ENCODE peak calls at places on chromosomes 16 and 17, in ten cellular contexts. One of them, this sample, is unnamed.

GRCh38 chr17:18219016-18219415 is 6.4 kb upstream of the LLGL1 start:
- DNase-seq in thoracic aorta: no peak
- DNase-seq in fibroblast of lung: peak
- DNase-seq in fibroblast of pulmonary artery: peak
- DNase-seq in brain microvascular endothelial cell: peak
- DNase-seq in colonic mucosa: no peak
- DNase-seq in fibroblast of the aortic adventitia: peak
- DNase-seq in MCF 10A: no peak
- DNase-seq in astrocyte of the spinal cord: peak
- DNase-seq in stomach: peak
- DNase-seq in this sample: peak

GRCh38 chr16:24568392-24568791 is 29.0 kb downstream of the RBBP6 start:
- DNase-seq in thoracic aorta: no peak
- DNase-seq in fibroblast of lung: peak
- DNase-seq in fibroblast of pulmonary artery: peak
- DNase-seq in brain microvascular endothelial cell: no peak
- DNase-seq in colonic mucosa: no peak
- DNase-seq in fibroblast of the aortic adventitia: peak
- DNase-seq in MCF 10A: peak
- DNase-seq in astrocyte of the spinal cord: peak
- DNase-seq in stomach: no peak
- DNase-seq in this sample: no peak

GRCh38 chr17:7328840-7329359 is at the start of gene NEURL4:
- DNase-seq in thoracic aorta: no peak
- DNase-seq in fibroblast of lung: no peak
- DNase-seq in fibroblast of pulmonary artery: no peak
- DNase-seq in brain microvascular endothelial cell: peak
- DNase-seq in colonic mucosa: no peak
- DNase-seq in fibroblast of the aortic adventitia: no peak
- DNase-seq in MCF 10A: no peak
- DNase-seq in astrocyte of the spinal cord: no peak
- DNase-seq in stomach: no peak
- DNase-seq in this sample: no peak

GRCh38 chr17:68302066-68302564 is 10.8 kb downstream of the ARSG start:
- DNase-seq in thoracic aorta: no peak
- DNase-seq in fibroblast of lung: peak
- DNase-seq in fibroblast of pulmonary artery: peak
- DNase-seq in brain microvascular endothelial cell: peak
- DNase-seq in colonic mucosa: no peak
- DNase-seq in fibroblast of the aortic adventitia: peak
- DNase-seq in MCF 10A: no peak
- DNase-seq in astrocyte of the spinal cord: peak
- DNase-seq in stomach: no peak
- DNase-seq in this sample: no peak

GRCh38 chr16:87145181-87146176 is 171.7 kb downstream of the C16orf95 start:
- DNase-seq in thoracic aorta: no peak
- DNase-seq in fibroblast of lung: peak
- DNase-seq in fibroblast of pulmonary artery: peak
- DNase-seq in brain microvascular endothelial cell: peak
- DNase-seq in colonic mucosa: no peak
- DNase-seq in fibroblast of the aortic adventitia: peak
- DNase-seq in MCF 10A: peak
- DNase-seq in astrocyte of the spinal cord: peak
- DNase-seq in stomach: no peak
- DNase-seq in this sample: peak

GRCh38 chr17:82780195-82780594 is 28.3 kb downstream of the TBCD start:
- DNase-seq in thoracic aorta: no peak
- DNase-seq in fibroblast of lung: no peak
- DNase-seq in fibroblast of pulmonary artery: no peak
- DNase-seq in brain microvascular endothelial cell: peak
- DNase-seq in colonic mucosa: no peak
- DNase-seq in fibroblast of the aortic adventitia: no peak
- DNase-seq in MCF 10A: no peak
- DNase-seq in astrocyte of the spinal cord: no peak
- DNase-seq in stomach: no peak
- DNase-seq in this sample: no peak

GRCh38 chr16:4272114-4272954 is 489 bp downstream of the TFAP4 start:
- DNase-seq in thoracic aorta: no peak
- DNase-seq in fibroblast of lung: peak
- DNase-seq in fibroblast of pulmonary artery: no peak
- DNase-seq in brain microvascular endothelial cell: no peak
- DNase-seq in colonic mucosa: peak
- DNase-seq in fibroblast of the aortic adventitia: no peak
- DNase-seq in MCF 10A: peak
- DNase-seq in astrocyte of the spinal cord: peak
- DNase-seq in stomach: peak
- DNase-seq in this sample: no peak

GRCh38 chr16:85926370-85926769 is 27.4 kb downstream of the IRF8 start:
- DNase-seq in thoracic aorta: no peak
- DNase-seq in fibroblast of lung: no peak
- DNase-seq in fibroblast of pulmonary artery: no peak
- DNase-seq in brain microvascular endothelial cell: no peak
- DNase-seq in colonic mucosa: no peak
- DNase-seq in fibroblast of the aortic adventitia: no peak
- DNase-seq in MCF 10A: no peak
- DNase-seq in astrocyte of the spinal cord: no peak
- DNase-seq in stomach: no peak
- DNase-seq in this sample: no peak

GRCh38 chr17:64139542-64139941 is 9.6 kb upstream of the ERN1 start:
- DNase-seq in thoracic aorta: no peak
- DNase-seq in fibroblast of lung: no peak
- DNase-seq in fibroblast of pulmonary artery: no peak
- DNase-seq in brain microvascular endothelial cell: no peak
- DNase-seq in colonic mucosa: no peak
- DNase-seq in fibroblast of the aortic adventitia: no peak
- DNase-seq in MCF 10A: no peak
- DNase-seq in astrocyte of the spinal cord: no peak
- DNase-seq in stomach: no peak
- DNase-seq in this sample: no peak

GRCh38 chr16:17348042-17348783 is 122.5 kb downstream of the XYLT1 start:
- DNase-seq in thoracic aorta: no peak
- DNase-seq in fibroblast of lung: no peak
- DNase-seq in fibroblast of pulmonary artery: no peak
- DNase-seq in brain microvascular endothelial cell: no peak
- DNase-seq in colonic mucosa: no peak
- DNase-seq in fibroblast of the aortic adventitia: no peak
- DNase-seq in MCF 10A: no peak
- DNase-seq in astrocyte of the spinal cord: no peak
- DNase-seq in stomach: no peak
- DNase-seq in this sample: no peak

GRCh38 chr17:74491645-74492044 is 25.2 kb downstream of the CD300A start:
- DNase-seq in thoracic aorta: no peak
- DNase-seq in fibroblast of lung: no peak
- DNase-seq in fibroblast of pulmonary artery: no peak
- DNase-seq in brain microvascular endothelial cell: no peak
- DNase-seq in colonic mucosa: no peak
- DNase-seq in fibroblast of the aortic adventitia: no peak
- DNase-seq in MCF 10A: no peak
- DNase-seq in astrocyte of the spinal cord: no peak
- DNase-seq in stomach: no peak
- DNase-seq in this sample: no peak

GRCh38 chr16:89115216-89115949 is 21.7 kb downstream of the ACSF3 start:
- DNase-seq in thoracic aorta: no peak
- DNase-seq in fibroblast of lung: peak
- DNase-seq in fibroblast of pulmonary artery: peak
- DNase-seq in brain microvascular endothelial cell: peak
- DNase-seq in colonic mucosa: peak
- DNase-seq in fibroblast of the aortic adventitia: no peak
- DNase-seq in MCF 10A: no peak
- DNase-seq in astrocyte of the spinal cord: peak
- DNase-seq in stomach: peak
- DNase-seq in this sample: no peak

DNA sequence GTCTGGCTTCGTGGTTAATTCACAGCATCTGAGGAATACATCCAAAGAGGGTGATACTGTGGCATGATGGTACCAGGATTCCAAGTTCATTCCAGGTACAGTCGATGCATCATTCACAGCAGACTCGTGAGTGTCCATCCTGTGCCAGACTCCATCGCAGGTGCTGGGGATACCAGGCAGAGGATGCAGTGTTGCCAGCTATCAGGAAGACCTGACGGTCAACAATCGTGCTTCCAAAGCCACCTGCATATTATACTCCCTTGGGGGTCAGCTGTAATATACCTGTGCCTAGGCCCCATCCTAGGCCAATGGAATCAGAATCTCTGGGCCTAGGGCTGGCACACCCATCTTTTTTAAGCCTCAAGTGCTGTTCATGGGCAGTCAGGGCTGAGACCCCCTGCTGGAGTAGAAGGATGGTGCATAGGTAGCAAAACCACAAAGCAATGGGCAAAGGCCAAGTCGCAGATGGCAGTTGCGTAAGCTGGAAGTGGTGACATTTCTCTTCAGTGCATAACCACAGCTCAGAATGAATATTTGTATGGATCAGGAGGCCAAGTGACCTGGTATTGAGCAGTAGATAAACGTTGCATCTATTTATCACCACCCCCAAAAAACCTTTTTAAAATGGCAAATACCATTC is 42.9 kb upstream of the C16orf78 start:
- DNase-seq in thoracic aorta: no peak
- DNase-seq in fibroblast of lung: no peak
- DNase-seq in fibroblast of pulmonary artery: no peak
- DNase-seq in brain microvascular endothelial cell: no peak
- DNase-seq in colonic mucosa: no peak
- DNase-seq in fibroblast of the aortic adventitia: no peak
- DNase-seq in MCF 10A: no peak
- DNase-seq in astrocyte of the spinal cord: no peak
- DNase-seq in stomach: no peak
- DNase-seq in this sample: no peak
- TF ChIP-seq CTCF in thoracic aorta: no peak
- TF ChIP-seq CTCF in fibroblast of lung: no peak
- TF ChIP-seq CTCF in fibroblast of pulmonary artery: no peak
- TF ChIP-seq CTCF in brain microvascular endothelial cell: no peak
- TF ChIP-seq CTCF in colonic mucosa: no peak
- TF ChIP-seq CTCF in fibroblast of the aortic adventitia: no peak
- TF ChIP-seq CTCF in MCF 10A: no peak
- TF ChIP-seq CTCF in astrocyte of the spinal cord: no peak
- TF ChIP-seq CTCF in stomach: no peak
- TF ChIP-seq CTCF in this sample: no peak

GRCh38 chr17:14107889-14108288 is 38.6 kb downstream of the COX10 start:
- DNase-seq in thoracic aorta: no peak
- DNase-seq in fibroblast of lung: peak
- DNase-seq in fibroblast of pulmonary artery: no peak
- DNase-seq in brain microvascular endothelial cell: no peak
- DNase-seq in colonic mucosa: no peak
- DNase-seq in fibroblast of the aortic adventitia: no peak
- DNase-seq in MCF 10A: no peak
- DNase-seq in astrocyte of the spinal cord: no peak
- DNase-seq in stomach: no peak
- DNase-seq in this sample: no peak

GRCh38 chr17:14113137-14113536 is 43.8 kb downstream of the COX10 start:
- DNase-seq in thoracic aorta: no peak
- DNase-seq in fibroblast of lung: no peak
- DNase-seq in fibroblast of pulmonary artery: no peak
- DNase-seq in brain microvascular endothelial cell: no peak
- DNase-seq in colonic mucosa: no peak
- DNase-seq in fibroblast of the aortic adventitia: no peak
- DNase-seq in MCF 10A: no peak
- DNase-seq in astrocyte of the spinal cord: no peak
- DNase-seq in stomach: no peak
- DNase-seq in this sample: no peak

GRCh38 chr17:14116263-14117024 is 47.1 kb downstream of the COX10 start:
- DNase-seq in thoracic aorta: no peak
- DNase-seq in fibroblast of lung: no peak
- DNase-seq in fibroblast of pulmonary artery: no peak
- DNase-seq in brain microvascular endothelial cell: no peak
- DNase-seq in colonic mucosa: no peak
- DNase-seq in fibroblast of the aortic adventitia: no peak
- DNase-seq in MCF 10A: no peak
- DNase-seq in astrocyte of the spinal cord: no peak
- DNase-seq in stomach: no peak
- DNase-seq in this sample: no peak

GRCh38 chr17:14112407-14112806 is 43.1 kb downstream of the COX10 start:
- DNase-seq in thoracic aorta: no peak
- DNase-seq in fibroblast of lung: no peak
- DNase-seq in fibroblast of pulmonary artery: no peak
- DNase-seq in brain microvascular endothelial cell: no peak
- DNase-seq in colonic mucosa: no peak
- DNase-seq in fibroblast of the aortic adventitia: no peak
- DNase-seq in MCF 10A: no peak
- DNase-seq in astrocyte of the spinal cord: no peak
- DNase-seq in stomach: no peak
- DNase-seq in this sample: no peak
- TF ChIP-seq CTCF in thoracic aorta: no peak
- TF ChIP-seq CTCF in fibroblast of lung: no peak
- TF ChIP-seq CTCF in fibroblast of pulmonary artery: no peak
- TF ChIP-seq CTCF in brain microvascular endothelial cell: no peak
- TF ChIP-seq CTCF in colonic mucosa: no peak
- TF ChIP-seq CTCF in fibroblast of the aortic adventitia: no peak
- TF ChIP-seq CTCF in MCF 10A: no peak
- TF ChIP-seq CTCF in astrocyte of the spinal cord: no peak
- TF ChIP-seq CTCF in stomach: no peak
- TF ChIP-seq CTCF in this sample: no peak

DNA sequence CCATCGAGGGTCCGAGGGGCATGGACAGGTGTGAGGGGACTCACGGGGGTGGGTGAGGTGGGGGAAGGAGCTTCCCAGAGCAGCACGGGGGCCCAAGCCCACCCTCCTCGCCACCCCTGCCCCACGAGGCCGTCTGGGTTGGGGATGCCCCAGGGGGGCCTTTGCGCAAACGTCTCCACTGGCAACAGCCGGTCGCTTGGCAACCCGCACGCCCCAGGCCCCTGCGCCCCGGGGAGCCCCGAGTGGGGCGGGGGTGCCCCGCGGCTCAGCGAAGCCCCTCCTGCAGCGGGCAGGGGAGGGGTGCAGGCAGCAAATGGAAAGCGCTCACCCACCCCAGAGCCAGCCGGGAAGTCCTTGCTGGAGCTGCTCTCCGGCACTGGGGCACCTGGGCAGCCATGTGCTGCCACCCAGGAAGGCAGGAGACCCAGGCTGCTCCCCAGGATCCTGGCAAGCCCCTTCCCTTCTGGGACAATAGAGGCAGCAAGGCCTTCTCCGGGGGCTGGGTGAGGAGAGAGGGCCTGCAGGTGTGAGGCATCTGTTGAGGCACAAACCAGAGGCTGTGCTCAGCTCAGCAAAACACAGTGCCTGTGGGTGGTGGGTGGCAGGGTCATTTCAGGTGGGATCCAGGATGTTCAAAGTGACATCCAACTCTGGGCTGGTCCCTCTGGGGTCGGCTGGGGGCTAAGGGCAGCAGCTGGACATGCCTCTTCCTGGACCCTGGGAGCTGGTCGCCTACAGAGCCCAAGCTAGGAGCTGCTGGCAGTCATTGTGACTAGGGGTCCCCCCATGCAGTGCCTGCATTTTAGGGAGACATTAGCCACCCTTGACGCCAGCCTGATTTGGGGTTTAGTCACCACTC is 80.9 kb upstream of the CBX4 start:
- DNase-seq in thoracic aorta: no peak
- DNase-seq in fibroblast of lung: no peak
- DNase-seq in fibroblast of pulmonary artery: no peak
- DNase-seq in brain microvascular endothelial cell: no peak
- DNase-seq in colonic mucosa: no peak
- DNase-seq in fibroblast of the aortic adventitia: no peak
- DNase-seq in MCF 10A: no peak
- DNase-seq in astrocyte of the spinal cord: no peak
- DNase-seq in stomach: no peak
- DNase-seq in this sample: no peak
- TF ChIP-seq CTCF in thoracic aorta: no peak
- TF ChIP-seq CTCF in fibroblast of lung: no peak
- TF ChIP-seq CTCF in fibroblast of pulmonary artery: no peak
- TF ChIP-seq CTCF in brain microvascular endothelial cell: no peak
- TF ChIP-seq CTCF in colonic mucosa: no peak
- TF ChIP-seq CTCF in fibroblast of the aortic adventitia: no peak
- TF ChIP-seq CTCF in MCF 10A: no peak
- TF ChIP-seq CTCF in astrocyte of the spinal cord: no peak
- TF ChIP-seq CTCF in stomach: no peak
- TF ChIP-seq CTCF in this sample: no peak

GRCh38 chr17:81345211-81346089 is 49.8 kb upstream of the BAHCC1 start:
- DNase-seq in thoracic aorta: peak
- DNase-seq in fibroblast of lung: peak
- DNase-seq in fibroblast of pulmonary artery: peak
- DNase-seq in brain microvascular endothelial cell: peak
- DNase-seq in colonic mucosa: peak
- DNase-seq in fibroblast of the aortic adventitia: peak
- DNase-seq in MCF 10A: peak
- DNase-seq in astrocyte of the spinal cord: peak
- DNase-seq in stomach: peak
- DNase-seq in this sample: peak
- TF ChIP-seq CTCF in thoracic aorta: peak
- TF ChIP-seq CTCF in fibroblast of lung: no peak
- TF ChIP-seq CTCF in fibroblast of pulmonary artery: no peak
- TF ChIP-seq CTCF in brain microvascular endothelial cell: peak
- TF ChIP-seq CTCF in colonic mucosa: no peak
- TF ChIP-seq CTCF in fibroblast of the aortic adventitia: peak
- TF ChIP-seq CTCF in MCF 10A: peak
- TF ChIP-seq CTCF in astrocyte of the spinal cord: peak
- TF ChIP-seq CTCF in stomach: peak
- TF ChIP-seq CTCF in this sample: peak

This sample was measured in HFFc6.